ENCODE peak calls at places on chromosome 16, in six cellular contexts. One of them, this sample, is unnamed.

GRCh38 chr16:14510939-14511797 is 118.9 kb downstream of the PARN start:
- DNase-seq in thyroid gland: no peak
- DNase-seq in tibial artery: no peak
- DNase-seq in upper lobe of right lung: no peak
- DNase-seq in WERI-Rb-1: no peak
- DNase-seq in spleen: no peak
- DNase-seq in this sample: no peak

GRCh38 chr16:78576941-78577340 is 477.5 kb downstream of the WWOX start:
- DNase-seq in thyroid gland: no peak
- DNase-seq in tibial artery: no peak
- DNase-seq in upper lobe of right lung: no peak
- DNase-seq in WERI-Rb-1: no peak
- DNase-seq in spleen: no peak
- DNase-seq in this sample: no peak

GRCh38 chr16:22375117-22375962 is 921 bp upstream of the CDR2 start:
- DNase-seq in thyroid gland: peak
- DNase-seq in tibial artery: no peak
- DNase-seq in upper lobe of right lung: no peak
- DNase-seq in WERI-Rb-1: peak
- DNase-seq in spleen: no peak
- DNase-seq in this sample: no peak

GRCh38 chr16:25838724-25839186 is 147.0 kb downstream of the HS3ST4 start:
- DNase-seq in thyroid gland: peak
- DNase-seq in tibial artery: no peak
- DNase-seq in upper lobe of right lung: no peak
- DNase-seq in WERI-Rb-1: peak
- DNase-seq in spleen: no peak
- DNase-seq in this sample: no peak

GRCh38 chr16:23435500-23435899 is 17.5 kb downstream of the COG7 start:
- DNase-seq in thyroid gland: peak
- DNase-seq in tibial artery: no peak
- DNase-seq in upper lobe of right lung: peak
- DNase-seq in WERI-Rb-1: peak
- DNase-seq in spleen: peak
- DNase-seq in this sample: peak

GRCh38 chr16:17138801-17139200 is 332.0 kb downstream of the XYLT1 start:
- DNase-seq in thyroid gland: no peak
- DNase-seq in tibial artery: no peak
- DNase-seq in upper lobe of right lung: no peak
- DNase-seq in WERI-Rb-1: no peak
- DNase-seq in spleen: no peak
- DNase-seq in this sample: no peak

GRCh38 chr16:31487720-31488629 is 5.1 kb downstream of the SLC5A2 start:
- DNase-seq in thyroid gland: peak
- DNase-seq in tibial artery: no peak
- DNase-seq in upper lobe of right lung: peak
- DNase-seq in WERI-Rb-1: peak
- DNase-seq in spleen: peak
- DNase-seq in this sample: peak

GRCh38 chr16:83727018-83727417 is 80.8 kb upstream of the HSBP1 start:
- DNase-seq in thyroid gland: no peak
- DNase-seq in tibial artery: no peak
- DNase-seq in upper lobe of right lung: no peak
- DNase-seq in WERI-Rb-1: no peak
- DNase-seq in spleen: no peak
- DNase-seq in this sample: no peak

GRCh38 chr16:70162041-70162451 is 11.5 kb upstream of the CLEC18C start:
- DNase-seq in thyroid gland: no peak
- DNase-seq in tibial artery: no peak
- DNase-seq in upper lobe of right lung: no peak
- DNase-seq in WERI-Rb-1: no peak
- DNase-seq in spleen: peak
- DNase-seq in this sample: no peak

GRCh38 chr16:86065711-86066110 is 166.7 kb downstream of the IRF8 start:
- DNase-seq in thyroid gland: no peak
- DNase-seq in tibial artery: no peak
- DNase-seq in upper lobe of right lung: no peak
- DNase-seq in WERI-Rb-1: no peak
- DNase-seq in spleen: peak
- DNase-seq in this sample: no peak

GRCh38 chr16:56606071-56606687 is 2.2 kb upstream of the MT2A start:
- DNase-seq in thyroid gland: peak
- DNase-seq in tibial artery: peak
- DNase-seq in upper lobe of right lung: no peak
- DNase-seq in WERI-Rb-1: no peak
- DNase-seq in spleen: no peak
- DNase-seq in this sample: no peak

DNA sequence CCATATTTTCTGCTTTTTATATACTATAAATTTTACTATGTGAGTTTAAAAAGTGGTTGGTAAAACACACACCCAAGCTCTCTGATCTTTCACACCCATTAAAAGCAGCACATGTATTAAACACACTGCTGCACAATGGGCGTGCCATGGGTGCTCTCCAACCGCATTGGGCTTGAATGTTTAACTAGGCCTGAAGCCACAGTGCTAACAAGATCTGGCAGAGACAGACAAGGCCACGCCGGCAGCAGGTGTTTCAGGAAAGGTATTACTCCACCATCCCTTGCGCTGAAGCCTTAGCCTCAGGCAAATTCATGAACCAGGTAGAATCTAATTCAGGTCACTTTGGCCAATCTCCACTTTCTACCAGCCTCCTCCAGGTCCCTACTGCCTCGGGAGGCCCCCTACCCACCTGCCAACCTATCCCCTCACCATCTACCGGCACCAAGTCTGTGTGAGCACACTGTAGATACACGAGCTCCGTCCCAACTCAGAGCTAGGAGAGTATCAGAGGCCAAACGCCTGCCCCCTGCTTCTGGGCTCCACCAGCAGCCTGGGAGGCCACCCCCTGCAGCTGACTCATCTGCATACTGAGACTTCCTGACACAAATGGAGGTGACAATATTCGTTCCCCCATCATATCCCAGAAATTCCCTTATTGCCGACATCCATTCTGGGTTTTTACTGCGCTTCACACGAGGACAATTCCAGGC is 95.0 kb downstream of the ADCY9 start:
- DNase-seq in thyroid gland: peak
- DNase-seq in tibial artery: no peak
- DNase-seq in upper lobe of right lung: peak
- DNase-seq in WERI-Rb-1: no peak
- DNase-seq in spleen: no peak
- DNase-seq in this sample: no peak
- H3K27ac ChIP-seq in thyroid gland: peak
- H3K27ac ChIP-seq in tibial artery: no peak
- H3K27ac ChIP-seq in upper lobe of right lung: no peak
- H3K27ac ChIP-seq in WERI-Rb-1: no peak
- H3K27ac ChIP-seq in spleen: no peak
- H3K27ac ChIP-seq in this sample: no peak

DNA sequence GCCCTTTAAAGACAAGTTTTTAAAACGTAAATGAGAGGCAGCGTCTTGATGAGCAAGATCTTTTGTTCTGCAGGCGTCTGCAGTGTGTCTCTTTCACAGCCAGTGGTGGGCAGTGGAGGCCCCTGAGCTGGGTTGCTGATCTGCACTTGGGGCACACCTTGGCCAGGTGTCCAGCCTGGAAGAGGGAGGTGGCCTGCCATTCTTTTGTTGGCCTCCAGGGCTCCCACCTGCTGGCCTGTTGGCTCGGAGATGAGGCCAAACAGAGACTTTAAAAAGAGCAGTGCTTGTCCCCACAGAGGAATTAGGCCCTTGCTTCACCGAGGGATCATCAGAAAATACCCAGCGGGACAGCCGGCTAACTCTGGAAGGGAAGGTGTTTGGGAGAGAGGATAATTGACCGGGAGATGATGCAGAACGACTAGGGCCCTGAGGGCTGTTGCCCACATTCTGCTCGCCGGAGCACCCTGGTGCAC is 145.9 kb upstream of the PLCG2 start:
- DNase-seq in thyroid gland: peak
- DNase-seq in tibial artery: no peak
- DNase-seq in upper lobe of right lung: no peak
- DNase-seq in WERI-Rb-1: peak
- DNase-seq in spleen: no peak
- DNase-seq in this sample: no peak
- TF ChIP-seq CTCF in thyroid gland: no peak
- TF ChIP-seq CTCF in tibial artery: no peak
- TF ChIP-seq CTCF in upper lobe of right lung: peak
- TF ChIP-seq CTCF in WERI-Rb-1: peak
- TF ChIP-seq CTCF in spleen: no peak
- TF ChIP-seq CTCF in this sample: peak

GRCh38 chr16:73074399-73074798 is 26.5 kb upstream of the ZFHX3 start:
- DNase-seq in thyroid gland: no peak
- DNase-seq in tibial artery: no peak
- DNase-seq in upper lobe of right lung: no peak
- DNase-seq in WERI-Rb-1: no peak
- DNase-seq in spleen: no peak
- DNase-seq in this sample: no peak
- H3K27ac ChIP-seq in thyroid gland: no peak
- H3K27ac ChIP-seq in tibial artery: peak
- H3K27ac ChIP-seq in upper lobe of right lung: no peak
- H3K27ac ChIP-seq in WERI-Rb-1: no peak
- H3K27ac ChIP-seq in spleen: no peak
- H3K27ac ChIP-seq in this sample: no peak

GRCh38 chr16:27169511-27170071 is 33.7 kb upstream of the KDM8 start:
- DNase-seq in thyroid gland: peak
- DNase-seq in tibial artery: no peak
- DNase-seq in upper lobe of right lung: no peak
- DNase-seq in WERI-Rb-1: no peak
- DNase-seq in spleen: no peak
- DNase-seq in this sample: peak
- TF ChIP-seq CTCF in thyroid gland: no peak
- TF ChIP-seq CTCF in tibial artery: no peak
- TF ChIP-seq CTCF in upper lobe of right lung: no peak
- TF ChIP-seq CTCF in WERI-Rb-1: peak
- TF ChIP-seq CTCF in spleen: no peak
- TF ChIP-seq CTCF in this sample: no peak

GRCh38 chr16:84804326-84804725 is 15.5 kb upstream of the CRISPLD2 start:
- DNase-seq in thyroid gland: no peak
- DNase-seq in tibial artery: no peak
- DNase-seq in upper lobe of right lung: no peak
- DNase-seq in WERI-Rb-1: no peak
- DNase-seq in spleen: peak
- DNase-seq in this sample: no peak

GRCh38 chr16:84808812-84809211 is 11.0 kb upstream of the CRISPLD2 start:
- DNase-seq in thyroid gland: no peak
- DNase-seq in tibial artery: no peak
- DNase-seq in upper lobe of right lung: no peak
- DNase-seq in WERI-Rb-1: no peak
- DNase-seq in spleen: no peak
- DNase-seq in this sample: no peak

GRCh38 chr16:84807776-84808175 is 12.0 kb upstream of the CRISPLD2 start:
- DNase-seq in thyroid gland: no peak
- DNase-seq in tibial artery: no peak
- DNase-seq in upper lobe of right lung: no peak
- DNase-seq in WERI-Rb-1: no peak
- DNase-seq in spleen: no peak
- DNase-seq in this sample: no peak

GRCh38 chr16:84806256-84806889 is 13.4 kb upstream of the CRISPLD2 start:
- DNase-seq in thyroid gland: no peak
- DNase-seq in tibial artery: no peak
- DNase-seq in upper lobe of right lung: no peak
- DNase-seq in WERI-Rb-1: no peak
- DNase-seq in spleen: peak
- DNase-seq in this sample: no peak

GRCh38 chr16:84806890-84807258 is 12.9 kb upstream of the CRISPLD2 start:
- DNase-seq in thyroid gland: no peak
- DNase-seq in tibial artery: no peak
- DNase-seq in upper lobe of right lung: no peak
- DNase-seq in WERI-Rb-1: no peak
- DNase-seq in spleen: no peak
- DNase-seq in this sample: no peak
- H3K27ac ChIP-seq in thyroid gland: no peak
- H3K27ac ChIP-seq in tibial artery: no peak
- H3K27ac ChIP-seq in upper lobe of right lung: no peak
- H3K27ac ChIP-seq in WERI-Rb-1: no peak
- H3K27ac ChIP-seq in spleen: peak
- H3K27ac ChIP-seq in this sample: no peak

DNA sequence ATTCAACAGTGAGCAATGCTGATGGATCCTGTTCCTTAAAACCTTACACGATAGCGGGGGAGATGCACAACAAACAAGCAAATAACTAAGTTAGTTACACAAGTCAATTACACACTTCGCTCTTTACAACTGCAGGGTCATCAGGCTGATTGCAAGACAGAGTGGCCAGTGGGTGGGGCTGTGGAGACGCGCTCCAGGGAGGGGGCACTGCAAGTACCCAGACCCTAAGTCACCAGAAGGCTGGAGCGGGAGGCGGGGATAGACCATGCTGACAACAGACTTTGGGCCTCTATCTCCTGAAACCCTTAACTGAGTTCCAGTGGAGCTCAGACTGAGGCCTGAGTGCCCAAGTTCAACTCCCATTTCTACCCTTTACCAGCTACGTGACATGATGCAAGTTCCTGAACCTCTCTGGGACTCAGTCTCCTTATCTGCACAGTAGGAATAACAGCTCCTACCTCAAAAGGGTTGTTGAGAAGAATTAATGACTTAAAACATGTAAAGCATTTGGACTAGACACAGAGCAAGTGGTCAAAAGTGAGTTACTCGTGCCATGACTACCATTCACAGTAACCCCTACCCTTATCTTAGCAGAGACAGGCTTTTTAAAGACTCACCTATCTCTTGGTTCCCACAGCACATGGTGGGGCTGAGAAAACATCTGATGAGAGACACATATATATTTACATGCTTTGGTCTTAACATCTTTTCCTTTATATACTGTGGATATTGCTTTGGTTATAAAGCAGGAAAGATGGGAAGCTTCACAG is 10.4 kb downstream of the CPPED1 start:
- DNase-seq in thyroid gland: no peak
- DNase-seq in tibial artery: no peak
- DNase-seq in upper lobe of right lung: no peak
- DNase-seq in WERI-Rb-1: peak
- DNase-seq in spleen: no peak
- DNase-seq in this sample: no peak
- TF ChIP-seq CTCF in thyroid gland: no peak
- TF ChIP-seq CTCF in tibial artery: no peak
- TF ChIP-seq CTCF in upper lobe of right lung: no peak
- TF ChIP-seq CTCF in WERI-Rb-1: peak
- TF ChIP-seq CTCF in spleen: no peak
- TF ChIP-seq CTCF in this sample: no peak

GRCh38 chr16:57647136-57647875 is 18.9 kb downstream of the ADGRG1 start:
- DNase-seq in thyroid gland: no peak
- DNase-seq in tibial artery: no peak
- DNase-seq in upper lobe of right lung: no peak
- DNase-seq in WERI-Rb-1: no peak
- DNase-seq in spleen: no peak
- DNase-seq in this sample: no peak
- H3K27ac ChIP-seq in thyroid gland: peak
- H3K27ac ChIP-seq in tibial artery: no peak
- H3K27ac ChIP-seq in upper lobe of right lung: peak
- H3K27ac ChIP-seq in WERI-Rb-1: no peak
- H3K27ac ChIP-seq in spleen: peak
- H3K27ac ChIP-seq in this sample: no peak